ENCODE peak calls at places on chromosome 10, in four cellular contexts. L is AG09319, Q is cardiac muscle cell, H is BJ. F is an unnamed sample.
A peak's percentile ranks its signal among the peaks of the same experiment; 100 is the strongest.

GRCh38 chr10:44425466-44425865 is 40.6 kb upstream of the CXCL12 start:
- DNase-seq in L (no peak), Q (no peak), H (no peak), F (no peak)

GRCh38 chr10:103852856-103853255 is 2.5 kb downstream of the SH3PXD2A start:
- DNase-seq in L (no peak), Q (no peak), H (no peak), F (no peak)

GRCh38 chr10:77555591-77556212 is 81.9 kb downstream of the KCNMA1 start:
- DNase-seq in L (no peak), Q (no peak), H (peak; percentile 19), F (no peak)

GRCh38 chr10:58459069-58459468 is 53.6 kb upstream of the BICC1 start:
- DNase-seq in L (no peak), Q (no peak), H (no peak), F (no peak)

GRCh38 chr10:120503695-120504094 is 46.7 kb downstream of the PLPP4 start:
- DNase-seq in L (no peak), Q (no peak), H (no peak), F (no peak)

GRCh38 chr10:110619514-110619913 is 24.6 kb upstream of the RBM20 start:
- DNase-seq in L (no peak), Q (no peak), H (no peak), F (no peak)

GRCh38 chr10:103967433-103968142 is 648 bp downstream of the SLK start:
- DNase-seq in L (no peak), Q (peak; percentile 36), H (no peak), F (peak; percentile 10)

GRCh38 chr10:112389147-112389822 is 15.4 kb downstream of the ACSL5 start:
- DNase-seq in L (no peak), Q (peak; percentile 15), H (peak; percentile 18), F (peak; percentile 42)

GRCh38 chr10:99435986-99436633 is 5.7 kb upstream of the GOT1 start:
- DNase-seq in L (peak; percentile 5), Q (peak; percentile 62), H (peak; percentile 4), F (peak; percentile 21)

GRCh38 chr10:19505320-19506092 is 310.7 kb upstream of the PLXDC2 start:
- DNase-seq in L (no peak), Q (no peak), H (no peak), F (no peak)

GRCh38 chr10:5890519-5890878 is 456 bp downstream of the FBH1 start:
- DNase-seq in L (no peak), Q (peak; percentile 25), H (no peak), F (peak; percentile 21)

GRCh38 chr10:26983156-26983555 is 117.1 kb downstream of the ANKRD26 start:
- DNase-seq in L (no peak), Q (no peak), H (no peak), F (no peak)

GRCh38 chr10:23291551-23292334 is 52.9 kb downstream of the C10orf67 start:
- DNase-seq in L (no peak), Q (no peak), H (no peak), F (no peak)

GRCh38 chr10:49740346-49741107 is 21.6 kb downstream of the OGDHL start:
- DNase-seq in L (no peak), Q (no peak), H (no peak), F (no peak)

GRCh38 chr10:27611861-27612450 is 107.9 kb downstream of the RAB18 start:
- DNase-seq in L (no peak), Q (no peak), H (no peak), F (no peak)

GRCh38 chr10:29761916-29762315 is 127.1 kb upstream of the SVIL start:
- DNase-seq in L (no peak), Q (no peak), H (no peak), F (no peak)

GRCh38 chr10:71032887-71033286 is 144.5 kb upstream of the PCBD1 start:
- DNase-seq in L (no peak), Q (no peak), H (no peak), F (no peak)

GRCh38 chr10:116694253-116694926 is 48.0 kb downstream of the HSPA12A start:
- DNase-seq in L (no peak), Q (peak; percentile 70), H (no peak), F (no peak)

DNA sequence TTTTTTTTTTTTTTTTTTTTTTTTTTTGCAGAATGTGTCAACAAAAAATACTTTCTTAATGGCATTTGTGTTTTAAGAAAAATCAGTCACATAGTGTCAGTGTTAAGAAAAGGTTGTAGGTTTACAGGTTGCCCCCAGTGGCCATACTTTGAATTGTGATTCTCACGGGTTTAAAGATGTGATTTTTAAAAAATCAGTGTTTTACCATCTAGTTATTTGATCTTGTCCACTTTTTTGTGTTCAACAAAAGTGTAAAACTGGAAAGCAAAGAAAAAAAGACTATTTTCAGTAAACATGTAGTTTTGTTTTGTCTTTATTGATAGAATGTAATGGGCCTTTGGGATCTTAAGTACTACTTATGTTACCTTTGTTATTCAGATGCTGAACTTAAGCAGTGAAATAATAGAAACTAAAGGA is 25.7 kb downstream of the SUV39H2 start:
- DNase-seq in L (no peak), Q (peak; percentile 30), H (no peak), F (no peak)
- TF ChIP-seq CTCF in L (peak; percentile 56), Q (peak; percentile 59), H (peak; percentile 64), F (peak; percentile 77)

GRCh38 chr10:72061930-72062329 is 26.4 kb downstream of the SPOCK2 start:
- DNase-seq in L (no peak), Q (no peak), H (no peak), F (no peak)

GRCh38 chr10:72062341-72062740 is 26.0 kb downstream of the SPOCK2 start:
- DNase-seq in L (no peak), Q (no peak), H (no peak), F (no peak)

GRCh38 chr10:72059843-72060822 is 28.2 kb downstream of the SPOCK2 start:
- DNase-seq in L (no peak), Q (no peak), H (no peak), F (no peak)

GRCh38 chr10:72062832-72063702 is 25.3 kb downstream of the SPOCK2 start:
- DNase-seq in L (no peak), Q (no peak), H (no peak), F (no peak)

DNA sequence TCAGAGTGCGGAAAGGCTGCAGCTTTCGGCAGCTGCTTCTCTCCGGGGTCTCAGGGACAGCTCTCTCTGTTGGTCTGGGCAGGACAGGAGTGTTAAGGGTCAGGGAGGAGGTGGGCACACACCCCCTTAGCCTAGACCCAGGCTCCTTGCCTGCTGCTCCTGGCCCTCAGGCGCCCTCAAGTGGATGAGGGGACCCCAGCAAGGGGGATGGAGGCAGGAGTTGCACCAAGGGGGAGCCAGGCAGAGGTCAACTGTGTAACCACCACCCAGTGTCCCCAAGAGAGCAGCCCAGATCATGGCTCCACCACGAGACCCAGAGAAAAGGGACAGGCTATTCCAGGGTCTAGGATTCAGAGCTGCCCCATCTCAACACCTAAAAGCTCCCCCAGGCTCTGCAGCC is 26.9 kb downstream of the SPOCK2 start:
- DNase-seq in L (no peak), Q (no peak), H (no peak), F (peak; percentile 24)
- TF ChIP-seq CTCF in L (peak; percentile 12), Q (peak; percentile 28), H (peak; percentile 30), F (no peak)

GRCh38 chr10:35640951-35641429 is 1.1 kb downstream of the FZD8 start:
- DNase-seq in L (peak; percentile 54), Q (peak; percentile 83), H (peak; percentile 19), F (peak; percentile 68)
- TF ChIP-seq CTCF in L (no peak), Q (no peak), H (peak; percentile 17), F (no peak)

DNA sequence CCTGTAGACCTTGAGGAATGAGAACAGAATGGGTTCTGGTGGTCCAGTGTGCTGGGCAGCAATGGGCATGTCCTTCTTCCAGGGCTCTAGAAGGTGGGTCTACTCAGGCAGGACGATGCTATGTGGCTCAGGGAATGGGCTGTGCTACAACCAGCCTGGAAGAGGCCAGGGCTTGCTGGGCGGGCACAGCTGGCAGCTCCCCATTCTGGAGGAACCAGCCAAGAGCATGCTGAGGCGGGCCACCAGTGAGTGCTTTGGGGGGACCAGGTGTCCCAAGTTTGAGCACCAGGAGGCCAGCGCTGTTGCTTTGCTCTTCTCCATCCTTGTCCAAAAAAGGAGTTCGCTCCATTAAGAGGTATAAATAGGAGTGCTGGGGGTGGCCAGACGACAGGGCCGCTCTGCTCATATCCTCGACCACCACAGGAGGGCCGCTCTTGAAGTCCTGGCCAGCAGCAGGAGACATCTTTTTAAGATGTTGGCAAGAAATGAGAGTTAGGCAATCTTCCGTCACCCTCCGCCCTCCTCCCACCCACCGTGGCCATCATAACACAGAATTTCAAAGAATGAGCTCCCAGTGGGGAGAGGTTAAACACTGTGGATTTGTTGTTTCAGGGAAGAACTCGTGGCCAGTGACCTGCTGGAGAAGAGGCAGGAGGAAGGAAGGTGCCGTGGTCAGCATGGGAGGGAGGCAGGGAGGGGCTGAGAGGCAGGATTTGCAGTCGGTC is 141.3 kb downstream of the GRK5 start:
- DNase-seq in L (no peak), Q (no peak), H (no peak), F (no peak)
- TF ChIP-seq CTCF in L (no peak), Q (peak; percentile 40), H (no peak), F (no peak)

DNA sequence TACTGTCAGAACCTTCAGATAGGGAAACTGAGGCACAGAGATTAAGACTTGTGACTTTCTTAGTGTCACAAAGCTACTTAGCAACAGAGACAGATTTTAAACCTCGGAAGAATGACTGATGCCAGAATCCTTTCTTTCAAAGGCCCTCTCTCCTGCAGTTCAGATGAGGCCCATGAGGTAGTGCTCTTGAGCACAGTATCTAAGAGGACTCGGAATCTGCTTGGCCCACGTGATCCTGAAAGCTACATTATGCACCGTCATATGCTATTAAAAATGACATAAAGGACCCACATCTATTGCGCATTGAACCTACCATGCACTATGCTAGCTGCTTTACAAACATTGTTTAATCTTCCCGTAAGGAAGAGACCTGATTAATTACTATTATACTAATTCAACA is 355.9 kb downstream of the SFMBT2 start:
- DNase-seq in L (no peak), Q (peak; percentile 7), H (no peak), F (no peak)
- TF ChIP-seq CTCF in L (no peak), Q (no peak), H (peak; percentile 23), F (peak; percentile 23)

DNA sequence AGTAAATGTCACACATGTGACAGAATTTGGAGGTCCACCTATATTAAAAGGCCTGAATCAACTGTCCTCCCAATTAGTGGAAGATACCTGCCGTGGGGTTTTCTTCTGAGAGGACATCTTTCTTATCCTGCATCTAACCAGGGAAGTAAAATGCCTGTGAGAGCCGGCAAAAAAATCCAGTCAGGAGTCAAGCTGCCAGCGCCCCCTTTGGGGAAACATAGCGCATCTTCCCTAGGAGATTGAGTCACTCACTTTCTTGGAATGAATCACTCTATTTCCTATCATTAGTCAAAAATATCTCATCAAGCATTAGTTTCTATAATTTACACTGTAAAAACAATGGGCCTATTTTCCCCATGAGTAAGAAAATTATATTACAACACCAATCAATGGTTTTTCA is 66.4 kb upstream of the ANK3 start:
- DNase-seq in L (no peak), Q (no peak), H (no peak), F (peak; percentile 18)
- TF ChIP-seq CTCF in L (no peak), Q (peak; percentile 11), H (peak; percentile 24), F (no peak)

F was measured in endothelial cell.